ENCODE peak calls at places on chromosomes 11 and 22, in seven cellular contexts. K, T, P, S, G, D and R are unnamed samples.

GRCh38 chr11:121237686-121238658 is 54.6 kb upstream of the SC5D start:
- DNase-seq in S (no peak), T (no peak), P (peak; percentile 76), G (no peak), K (no peak), D (peak; percentile 17), R (peak; percentile 34)

GRCh38 chr22:39414886-39415285 is 15.3 kb downstream of the TAB1 start:
- DNase-seq in S (no peak), T (no peak), D (no peak), G (no peak), K (no peak), P (no peak), R (no peak)

GRCh38 chr22:31184015-31184414 is 24.0 kb downstream of the RNF185 start:
- DNase-seq in D (no peak), P (no peak), G (no peak), S (no peak), K (no peak), T (no peak), R (no peak)

GRCh38 chr11:73205666-73206343 is 12.3 kb upstream of the P2RY2 start:
- DNase-seq in T (no peak), D (no peak), G (no peak), S (no peak), P (no peak), K (no peak), R (no peak)

GRCh38 chr11:134905966-134906955 is 494.2 kb upstream of the B3GAT1 start:
- DNase-seq in G (no peak), S (no peak), T (no peak), D (no peak), P (no peak), K (no peak), R (no peak)

GRCh38 chr11:130428692-130429681 is 578 bp upstream of the ADAMTS8 start:
- DNase-seq in S (no peak), T (no peak), P (no peak), D (no peak), K (no peak), G (no peak), R (no peak)

GRCh38 chr11:11451501-11452005 is 98.5 kb upstream of the CSNK2A3 start:
- DNase-seq in G (no peak), K (no peak), S (peak; percentile 5), T (peak; percentile 13), D (no peak), P (no peak), R (peak; percentile 70)

GRCh38 chr11:19244084-19244483 is 3.3 kb upstream of the E2F8 start:
- DNase-seq in T (peak; percentile 67), K (no peak), D (no peak), S (peak; percentile 82), G (no peak), P (no peak), R (no peak)

GRCh38 chr11:13169709-13170108 is 107.9 kb upstream of the BMAL1 start:
- DNase-seq in P (peak; percentile 91), D (no peak), K (no peak), T (peak; percentile 46), G (no peak), S (peak; percentile 98), R (no peak)

GRCh38 chr11:113260096-113260425 is 54.3 kb upstream of the TTC12 start:
- DNase-seq in P (no peak), G (no peak), D (no peak), K (no peak), T (no peak), S (no peak), R (no peak)

GRCh38 chr11:64765841-64766682 is 6.3 kb upstream of the PYGM start:
- DNase-seq in G (no peak), D (no peak), T (no peak), S (no peak), P (no peak), K (no peak), R (no peak)

GRCh38 chr22:40588726-40589125 is 47.8 kb downstream of the MRTFA start:
- DNase-seq in G (no peak), K (no peak), T (no peak), S (peak; percentile 89), P (no peak), D (no peak), R (no peak)

GRCh38 chr11:5937868-5938602 is 4.0 kb upstream of the OR56A3 start:
- DNase-seq in T (no peak), K (no peak), D (no peak), P (no peak), S (no peak), G (no peak), R (no peak)

GRCh38 chr22:42396621-42397331 is 35.4 kb downstream of the NFAM1 start:
- DNase-seq in T (no peak), P (no peak), D (peak; percentile 31), G (no peak), K (peak; percentile 41), S (no peak), R (peak; percentile 62)

GRCh38 chr11:518463-519202 is 11.6 kb upstream of the RNH1 start:
- DNase-seq in K (peak; percentile 82), D (peak; percentile 86), G (no peak), T (peak; percentile 91), P (peak; percentile 93), S (peak; percentile 98), R (peak; percentile 97)

GRCh38 chr11:126355926-126356897 is 726 bp downstream of the ST3GAL4 start:
- DNase-seq in T (peak; percentile 25), S (peak; percentile 68), D (peak; percentile 47), K (peak; percentile 51), G (no peak), P (no peak), R (peak; percentile 47)

GRCh38 chr11:62667460-62667859 is 2.3 kb downstream of the CSKMT start:
- DNase-seq in S (no peak), D (no peak), P (no peak), G (no peak), T (no peak), K (no peak), R (no peak)

GRCh38 chr11:106091480-106092123 is 14.1 kb downstream of the AASDHPPT start:
- DNase-seq in D (peak; percentile 37), K (no peak), G (no peak), T (peak; percentile 48), S (peak; percentile 49), P (peak; percentile 87), R (peak; percentile 57)

GRCh38 chr11:2590131-2590950 is 109.5 kb downstream of the KCNQ1OT1 start:
- DNase-seq in D (no peak), K (no peak), P (no peak), G (no peak), S (no peak), T (no peak), R (peak; percentile 18)

DNA sequence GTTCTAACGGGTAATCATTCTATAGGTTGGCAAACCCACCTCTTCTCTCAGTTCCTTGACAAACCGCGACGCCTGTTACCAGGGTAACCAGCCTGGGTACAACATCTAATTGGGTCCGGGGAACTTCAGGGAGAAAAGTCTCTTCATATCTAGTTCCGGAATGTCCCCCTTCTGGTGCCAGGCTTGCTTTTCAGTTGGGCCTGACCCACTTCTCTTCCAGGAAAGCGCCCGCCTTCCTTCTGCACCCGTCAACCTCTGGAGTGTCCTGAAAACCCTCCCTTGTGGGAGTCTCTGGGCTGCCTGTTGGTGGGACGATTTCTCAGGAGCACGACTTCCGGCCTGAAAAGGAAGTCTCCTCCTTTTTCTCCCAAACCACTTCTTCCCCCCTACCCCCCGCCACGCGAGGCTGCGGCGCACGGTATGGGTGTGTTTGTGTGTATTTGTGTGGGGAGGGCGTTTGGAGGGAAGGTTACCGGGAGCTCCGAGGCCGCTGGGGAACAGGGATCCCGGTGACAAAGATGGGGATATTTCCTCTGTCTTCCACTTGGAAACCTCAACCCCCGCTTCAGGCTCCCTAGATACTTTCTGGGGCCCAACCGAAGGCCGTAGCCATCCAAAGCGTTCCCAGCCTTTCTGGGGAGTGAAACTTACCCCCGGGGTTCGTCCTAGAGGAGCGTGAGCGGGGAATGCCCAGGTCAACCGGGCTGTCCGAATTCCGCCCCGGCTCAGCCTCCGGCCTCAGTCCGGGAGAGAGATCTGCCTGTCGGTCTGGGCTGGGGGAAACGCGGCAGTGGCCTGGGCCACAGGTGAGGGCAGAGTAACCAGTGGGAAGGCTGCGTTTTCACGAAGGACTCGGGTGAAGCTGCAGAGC is at the start of the genes NKAPD1 and PIH1D2:
- DNase-seq in T (peak; percentile 89), G (no peak), S (peak; percentile 82), P (peak; percentile 92), K (peak; percentile 74), D (peak; percentile 89), R (peak; percentile 71)
- TF ChIP-seq CTCF in T (no peak), G (no peak), S (no peak), P (no peak), K (no peak), D (no peak), R (no peak)

GRCh38 chr11:26286472-26287066 is 45.4 kb upstream of the ANO3 start:
- DNase-seq in K (peak; percentile 29), D (no peak), T (peak; percentile 8), G (no peak), S (peak; percentile 31), P (peak; percentile 39), R (no peak)
- TF ChIP-seq CTCF in K (no peak), D (no peak), T (peak; percentile 53), G (no peak), S (peak; percentile 47), P (peak; percentile 64), R (peak; percentile 4)

GRCh38 chr11:17848709-17849108 is 114.1 kb downstream of the KCNC1 start:
- DNase-seq in P (no peak), K (no peak), T (no peak), D (no peak), G (no peak), S (no peak), R (no peak)

GRCh38 chr11:17851697-17852096 is 117.1 kb downstream of the KCNC1 start:
- DNase-seq in T (no peak), G (no peak), P (no peak), K (no peak), D (no peak), S (no peak), R (no peak)

GRCh38 chr11:17845431-17845881 is 110.9 kb downstream of the KCNC1 start:
- DNase-seq in D (no peak), T (peak; percentile 57), S (peak; percentile 88), P (peak; percentile 82), K (no peak), G (no peak), R (no peak)

GRCh38 chr11:17852246-17852645 is 117.7 kb downstream of the KCNC1 start:
- DNase-seq in T (no peak), S (peak; percentile 7), P (no peak), G (no peak), D (no peak), K (no peak), R (no peak)

DNA sequence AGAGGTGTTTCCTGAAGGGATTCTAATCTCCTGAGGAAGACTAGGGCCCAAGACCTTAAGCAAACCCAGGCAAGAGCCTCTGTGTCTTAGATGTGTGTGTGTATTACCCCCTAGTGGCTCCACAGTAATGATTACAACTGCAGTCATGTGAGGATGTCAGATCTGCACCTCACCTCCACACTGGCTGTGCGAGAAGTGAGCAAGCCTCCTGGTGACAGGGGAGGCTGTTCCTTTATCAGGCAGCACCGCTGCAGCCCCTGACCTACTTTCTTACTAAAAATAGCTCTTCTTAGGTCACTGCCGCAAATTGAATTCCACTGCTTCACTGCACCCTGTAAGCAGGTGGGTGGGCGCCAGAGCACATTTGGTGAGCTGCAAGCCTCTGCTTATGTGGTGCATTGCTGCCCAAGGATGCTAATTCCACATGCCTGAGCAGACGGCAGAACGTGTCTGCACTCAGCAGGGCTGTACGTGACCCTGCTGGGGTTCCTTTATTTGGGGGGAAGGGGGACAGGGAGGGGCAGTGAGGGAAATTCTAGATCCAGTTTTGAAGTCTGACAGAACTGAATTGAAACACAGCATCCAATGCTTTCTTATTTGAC is 112.4 kb downstream of the KCNC1 start:
- DNase-seq in K (peak; percentile 14), P (peak; percentile 42), D (no peak), S (peak; percentile 58), G (no peak), T (no peak), R (no peak)
- TF ChIP-seq CTCF in K (no peak), P (no peak), D (no peak), S (no peak), G (no peak), T (no peak), R (no peak)

GRCh38 chr11:59201376-59201775 is 11.4 kb downstream of the MPEG1 start:
- DNase-seq in P (no peak), T (peak; percentile 32), G (no peak), K (peak; percentile 18), S (peak; percentile 41), D (no peak), R (no peak)
- TF ChIP-seq CTCF in P (peak; percentile 4), T (peak; percentile 14), G (no peak), K (peak; percentile 15), S (peak; percentile 14), D (no peak), R (no peak)